ENCODE peak calls at places on chromosomes 2 and 18, in nine cellular contexts. One of them, this sample, is unnamed.

GRCh38 chr2:30361751-30362394 is 85.2 kb upstream of the LCLAT1 start:
- DNase-seq in stimulated activated CD8-positive, alpha-beta memory T cell treated with anti-CD3 and anti-CD28 coated beads, Interleukin-12 subunit alpha, Interleukin-12 subunit beta, amount 100 ng/mL, for 4 hours: no peak
- DNase-seq in hippocampal formation: no peak
- DNase-seq in HTR-8/SVneo: no peak
- DNase-seq in left ventricle myocardium superior: no peak
- DNase-seq in tibial artery: no peak
- DNase-seq in RWPE1: no peak
- DNase-seq in endothelial cell: no peak
- DNase-seq in activated naive CD4-positive, alpha-beta T cell treated with anti-CD3 and anti-CD28 coated beads, Interleukin-2, amount 10 ng/mL, durations not matched to agents 7 days and 5 days: no peak
- DNase-seq in this sample: no peak

GRCh38 chr2:2271471-2271941 is 59.6 kb downstream of the MYT1L start:
- DNase-seq in stimulated activated CD8-positive, alpha-beta memory T cell treated with anti-CD3 and anti-CD28 coated beads, Interleukin-12 subunit alpha, Interleukin-12 subunit beta, amount 100 ng/mL, for 4 hours: no peak
- DNase-seq in hippocampal formation: peak
- DNase-seq in HTR-8/SVneo: peak
- DNase-seq in left ventricle myocardium superior: peak
- DNase-seq in tibial artery: no peak
- DNase-seq in RWPE1: no peak
- DNase-seq in endothelial cell: peak
- DNase-seq in activated naive CD4-positive, alpha-beta T cell treated with anti-CD3 and anti-CD28 coated beads, Interleukin-2, amount 10 ng/mL, durations not matched to agents 7 days and 5 days: no peak
- DNase-seq in this sample: peak

GRCh38 chr18:33817096-33817495 is 239.1 kb downstream of the ASXL3 start:
- DNase-seq in stimulated activated CD8-positive, alpha-beta memory T cell treated with anti-CD3 and anti-CD28 coated beads, Interleukin-12 subunit alpha, Interleukin-12 subunit beta, amount 100 ng/mL, for 4 hours: no peak
- DNase-seq in hippocampal formation: no peak
- DNase-seq in HTR-8/SVneo: no peak
- DNase-seq in left ventricle myocardium superior: no peak
- DNase-seq in tibial artery: no peak
- DNase-seq in RWPE1: no peak
- DNase-seq in endothelial cell: no peak
- DNase-seq in activated naive CD4-positive, alpha-beta T cell treated with anti-CD3 and anti-CD28 coated beads, Interleukin-2, amount 10 ng/mL, durations not matched to agents 7 days and 5 days: no peak
- DNase-seq in this sample: peak

GRCh38 chr2:21254170-21254965 is 130.6 kb downstream of the TDRD15 start:
- DNase-seq in stimulated activated CD8-positive, alpha-beta memory T cell treated with anti-CD3 and anti-CD28 coated beads, Interleukin-12 subunit alpha, Interleukin-12 subunit beta, amount 100 ng/mL, for 4 hours: no peak
- DNase-seq in hippocampal formation: peak
- DNase-seq in HTR-8/SVneo: no peak
- DNase-seq in left ventricle myocardium superior: no peak
- DNase-seq in tibial artery: no peak
- DNase-seq in RWPE1: no peak
- DNase-seq in endothelial cell: no peak
- DNase-seq in activated naive CD4-positive, alpha-beta T cell treated with anti-CD3 and anti-CD28 coated beads, Interleukin-2, amount 10 ng/mL, durations not matched to agents 7 days and 5 days: no peak
- DNase-seq in this sample: no peak

GRCh38 chr2:200619275-200619674 is 33.5 kb downstream of the AOX1 start:
- DNase-seq in stimulated activated CD8-positive, alpha-beta memory T cell treated with anti-CD3 and anti-CD28 coated beads, Interleukin-12 subunit alpha, Interleukin-12 subunit beta, amount 100 ng/mL, for 4 hours: no peak
- DNase-seq in hippocampal formation: no peak
- DNase-seq in HTR-8/SVneo: no peak
- DNase-seq in left ventricle myocardium superior: no peak
- DNase-seq in tibial artery: no peak
- DNase-seq in RWPE1: no peak
- DNase-seq in endothelial cell: no peak
- DNase-seq in activated naive CD4-positive, alpha-beta T cell treated with anti-CD3 and anti-CD28 coated beads, Interleukin-2, amount 10 ng/mL, durations not matched to agents 7 days and 5 days: no peak
- DNase-seq in this sample: no peak

GRCh38 chr18:50866765-50867164 is 12.2 kb upstream of the ME2 start:
- DNase-seq in stimulated activated CD8-positive, alpha-beta memory T cell treated with anti-CD3 and anti-CD28 coated beads, Interleukin-12 subunit alpha, Interleukin-12 subunit beta, amount 100 ng/mL, for 4 hours: no peak
- DNase-seq in hippocampal formation: no peak
- DNase-seq in HTR-8/SVneo: no peak
- DNase-seq in left ventricle myocardium superior: no peak
- DNase-seq in tibial artery: no peak
- DNase-seq in RWPE1: no peak
- DNase-seq in endothelial cell: no peak
- DNase-seq in activated naive CD4-positive, alpha-beta T cell treated with anti-CD3 and anti-CD28 coated beads, Interleukin-2, amount 10 ng/mL, durations not matched to agents 7 days and 5 days: no peak
- DNase-seq in this sample: no peak

GRCh38 chr2:32360416-32360815 is 3.6 kb downstream of the BIRC6 start:
- DNase-seq in stimulated activated CD8-positive, alpha-beta memory T cell treated with anti-CD3 and anti-CD28 coated beads, Interleukin-12 subunit alpha, Interleukin-12 subunit beta, amount 100 ng/mL, for 4 hours: no peak
- DNase-seq in hippocampal formation: no peak
- DNase-seq in HTR-8/SVneo: no peak
- DNase-seq in left ventricle myocardium superior: no peak
- DNase-seq in tibial artery: no peak
- DNase-seq in RWPE1: no peak
- DNase-seq in endothelial cell: no peak
- DNase-seq in activated naive CD4-positive, alpha-beta T cell treated with anti-CD3 and anti-CD28 coated beads, Interleukin-2, amount 10 ng/mL, durations not matched to agents 7 days and 5 days: no peak
- DNase-seq in this sample: no peak

GRCh38 chr2:121362776-121363175 is 77.8 kb upstream of the TFCP2L1 start:
- DNase-seq in stimulated activated CD8-positive, alpha-beta memory T cell treated with anti-CD3 and anti-CD28 coated beads, Interleukin-12 subunit alpha, Interleukin-12 subunit beta, amount 100 ng/mL, for 4 hours: no peak
- DNase-seq in hippocampal formation: no peak
- DNase-seq in HTR-8/SVneo: no peak
- DNase-seq in left ventricle myocardium superior: no peak
- DNase-seq in tibial artery: no peak
- DNase-seq in RWPE1: no peak
- DNase-seq in endothelial cell: no peak
- DNase-seq in activated naive CD4-positive, alpha-beta T cell treated with anti-CD3 and anti-CD28 coated beads, Interleukin-2, amount 10 ng/mL, durations not matched to agents 7 days and 5 days: no peak
- DNase-seq in this sample: no peak

GRCh38 chr18:49976810-49977209 is 163.5 kb upstream of the ACAA2 start:
- DNase-seq in stimulated activated CD8-positive, alpha-beta memory T cell treated with anti-CD3 and anti-CD28 coated beads, Interleukin-12 subunit alpha, Interleukin-12 subunit beta, amount 100 ng/mL, for 4 hours: no peak
- DNase-seq in hippocampal formation: peak
- DNase-seq in HTR-8/SVneo: no peak
- DNase-seq in left ventricle myocardium superior: no peak
- DNase-seq in tibial artery: no peak
- DNase-seq in RWPE1: no peak
- DNase-seq in endothelial cell: no peak
- DNase-seq in activated naive CD4-positive, alpha-beta T cell treated with anti-CD3 and anti-CD28 coated beads, Interleukin-2, amount 10 ng/mL, durations not matched to agents 7 days and 5 days: no peak
- DNase-seq in this sample: no peak

GRCh38 chr2:88813612-88814011 is 122.1 kb downstream of the RPIA start:
- DNase-seq in stimulated activated CD8-positive, alpha-beta memory T cell treated with anti-CD3 and anti-CD28 coated beads, Interleukin-12 subunit alpha, Interleukin-12 subunit beta, amount 100 ng/mL, for 4 hours: no peak
- DNase-seq in hippocampal formation: no peak
- DNase-seq in HTR-8/SVneo: no peak
- DNase-seq in left ventricle myocardium superior: no peak
- DNase-seq in tibial artery: no peak
- DNase-seq in RWPE1: no peak
- DNase-seq in endothelial cell: no peak
- DNase-seq in activated naive CD4-positive, alpha-beta T cell treated with anti-CD3 and anti-CD28 coated beads, Interleukin-2, amount 10 ng/mL, durations not matched to agents 7 days and 5 days: no peak
- DNase-seq in this sample: no peak